ENCODE peak calls at places on chromosomes 11 and 22, in seven cellular contexts. L is A549, G is HCT116, H is HepG2, R is mesendoderm, P is osteoblast, N is IMR-90. J is an unnamed sample.

GRCh38 chr11:86988351-86988881 is 33.2 kb upstream of the FZD4 start:
- DNase-seq in R (no peak), H (no peak), P (no peak), N (no peak), G (no peak), L (no peak), J (no peak)

GRCh38 chr22:50192056-50192824 is 6.5 kb downstream of the TRABD start:
- DNase-seq in H (no peak), L (no peak), P (no peak), R (no peak), N (peak), G (no peak), J (peak)

GRCh38 chr11:77775941-77776340 is 44.6 kb downstream of the RSF1 start:
- DNase-seq in H (no peak), R (no peak), N (no peak), P (no peak), G (no peak), L (no peak), J (no peak)

GRCh38 chr22:17143826-17144225 is 15.3 kb downstream of the HDHD5 start:
- DNase-seq in G (no peak), L (no peak), P (no peak), H (no peak), N (no peak), R (no peak), J (no peak)

GRCh38 chr11:8698917-8699441 is 16.4 kb downstream of the RPL27A start:
- DNase-seq in H (no peak), R (peak), N (no peak), P (peak), G (no peak), L (no peak), J (no peak)

GRCh38 chr11:2886191-2886894 is 768 bp upstream of the CDKN1C start:
- DNase-seq in R (peak), P (peak), N (no peak), H (no peak), L (no peak), G (no peak), J (no peak)

GRCh38 chr11:119651802-119652584 is 77.0 kb downstream of the NECTIN1 start:
- DNase-seq in G (no peak), L (no peak), N (no peak), P (peak), H (no peak), R (peak), J (no peak)

GRCh38 chr22:20591660-20592310 is 84.4 kb downstream of the MED15 start:
- DNase-seq in L (no peak), G (peak), N (peak), P (peak), H (peak), R (peak), J (no peak)

GRCh38 chr11:124977006-124977405 is 23.0 kb downstream of the CCDC15 start:
- DNase-seq in N (no peak), G (no peak), P (no peak), R (no peak), H (no peak), L (no peak), J (no peak)

GRCh38 chr11:27282141-27282590 is 80.8 kb downstream of the CCDC34 start:
- DNase-seq in R (no peak), P (peak), G (no peak), N (peak), H (peak), L (no peak), J (no peak)

GRCh38 chr11:22787565-22788162 is 41.9 kb downstream of the SVIP start:
- DNase-seq in N (peak), H (peak), G (peak), L (peak), P (no peak), R (peak), J (peak)

GRCh38 chr11:22792497-22792896 is 37.1 kb downstream of the SVIP start:
- DNase-seq in R (peak), H (peak), G (peak), L (no peak), N (peak), P (no peak), J (peak)

GRCh38 chr11:22786475-22786874 is 43.1 kb downstream of the SVIP start:
- DNase-seq in N (no peak), R (no peak), L (no peak), H (no peak), P (no peak), G (no peak), J (no peak)

GRCh38 chr11:22785251-22785650 is 44.4 kb downstream of the SVIP start:
- DNase-seq in R (no peak), H (no peak), G (no peak), L (no peak), N (peak), P (no peak), J (peak)

GRCh38 chr11:22787055-22787454 is 42.5 kb downstream of the SVIP start:
- DNase-seq in R (no peak), P (no peak), H (no peak), N (no peak), L (no peak), G (no peak), J (no peak)
- H3K4me2 ChIP-seq in R (no peak), P (no peak), H (no peak), N (no peak), L (no peak), G (no peak), J (no peak)

GRCh38 chr11:123559418-123559817 is 95.0 kb downstream of the SCN3B start:
- DNase-seq in L (no peak), R (no peak), G (no peak), N (peak), P (peak), H (no peak), J (no peak)
- H3K4me3 ChIP-seq in L (no peak), R (no peak), G (no peak), N (no peak), P (peak), H (no peak), J (no peak)

DNA sequence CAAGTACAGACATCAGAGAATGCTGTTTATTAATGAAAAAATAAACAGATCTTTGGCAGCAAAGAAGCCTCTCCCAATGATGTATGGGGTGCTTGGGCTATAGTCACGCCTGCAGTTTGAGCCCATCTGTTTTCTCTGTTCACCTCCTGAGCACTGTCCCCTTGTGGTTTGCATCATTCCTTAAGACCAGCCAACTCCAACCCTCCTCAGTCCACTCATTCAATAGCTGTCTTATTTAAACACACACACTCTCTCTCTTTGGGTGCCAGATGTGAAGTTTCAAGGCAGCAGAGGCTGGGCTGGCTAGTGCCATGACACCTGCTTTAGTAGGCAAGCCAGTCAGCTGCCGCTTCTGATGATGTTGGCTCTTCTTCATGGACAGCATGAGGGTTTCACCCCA is 58.1 kb downstream of the POLD3 start:
- DNase-seq in P (no peak), L (no peak), G (no peak), H (no peak), R (no peak), N (peak), J (no peak)
- H3K27ac ChIP-seq in P (no peak), L (no peak), G (no peak), H (no peak), R (no peak), N (peak), J (no peak)

GRCh38 chr11:79676396-79676795 is 235.6 kb upstream of the TENM4 start:
- DNase-seq in G (no peak), R (no peak), L (no peak), P (no peak), H (no peak), N (no peak), J (no peak)

GRCh38 chr11:79675081-79675480 is 234.3 kb upstream of the TENM4 start:
- DNase-seq in H (no peak), R (no peak), L (no peak), N (no peak), G (no peak), P (no peak), J (peak)

GRCh38 chr11:79667377-79667776 is 226.5 kb upstream of the TENM4 start:
- DNase-seq in H (no peak), G (no peak), N (no peak), L (no peak), P (no peak), R (no peak), J (peak)

GRCh38 chr11:79672786-79673185 is 232.0 kb upstream of the TENM4 start:
- DNase-seq in H (no peak), N (no peak), P (no peak), R (no peak), L (no peak), G (no peak), J (no peak)

DNA sequence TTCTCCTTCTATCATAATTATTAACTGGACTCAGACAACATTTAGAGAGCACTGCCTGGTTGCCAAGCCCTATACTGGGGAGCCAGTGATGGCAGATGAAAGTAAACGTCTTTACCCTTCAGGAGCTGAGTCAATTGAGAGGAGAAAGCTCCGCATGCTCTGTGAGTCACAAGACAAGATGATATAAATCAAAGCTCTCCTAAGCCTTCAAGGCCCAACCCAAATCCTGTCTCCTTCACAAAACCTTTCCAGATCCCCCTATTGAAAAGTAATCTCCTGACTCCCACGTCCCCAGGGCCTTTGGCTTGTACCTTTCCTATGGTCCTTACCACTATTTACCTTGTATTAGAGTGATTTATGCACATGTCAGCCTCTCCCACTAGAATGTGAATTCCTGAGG is 230.0 kb upstream of the TENM4 start:
- DNase-seq in P (no peak), L (no peak), H (no peak), G (no peak), R (no peak), N (no peak), J (no peak)
- H3K4me2 ChIP-seq in P (no peak), L (no peak), H (no peak), G (no peak), R (no peak), N (no peak), J (no peak)

GRCh38 chr22:42958937-42959336 is 56.0 kb downstream of the PACSIN2 start:
- DNase-seq in N (no peak), G (no peak), H (no peak), P (no peak), R (no peak), L (no peak), J (no peak)
- H3K4me3 ChIP-seq in N (no peak), G (no peak), H (peak), P (no peak), R (no peak), L (peak), J (peak)

GRCh38 chr22:45254388-45254787 is 13.7 kb upstream of the KIAA0930 start:
- DNase-seq in N (no peak), G (no peak), L (no peak), P (no peak), R (no peak), H (no peak), J (no peak)

GRCh38 chr22:45253039-45253641 is 12.4 kb upstream of the KIAA0930 start:
- DNase-seq in H (no peak), L (no peak), G (no peak), P (no peak), R (no peak), N (no peak), J (no peak)

GRCh38 chr22:45246060-45246985 is 5.6 kb upstream of the KIAA0930 start:
- DNase-seq in H (peak), G (peak), N (peak), P (peak), R (peak), L (peak), J (peak)

GRCh38 chr22:45251828-45252227 is 11.1 kb upstream of the KIAA0930 start:
- DNase-seq in R (no peak), N (no peak), L (no peak), P (no peak), G (no peak), H (no peak), J (no peak)

DNA sequence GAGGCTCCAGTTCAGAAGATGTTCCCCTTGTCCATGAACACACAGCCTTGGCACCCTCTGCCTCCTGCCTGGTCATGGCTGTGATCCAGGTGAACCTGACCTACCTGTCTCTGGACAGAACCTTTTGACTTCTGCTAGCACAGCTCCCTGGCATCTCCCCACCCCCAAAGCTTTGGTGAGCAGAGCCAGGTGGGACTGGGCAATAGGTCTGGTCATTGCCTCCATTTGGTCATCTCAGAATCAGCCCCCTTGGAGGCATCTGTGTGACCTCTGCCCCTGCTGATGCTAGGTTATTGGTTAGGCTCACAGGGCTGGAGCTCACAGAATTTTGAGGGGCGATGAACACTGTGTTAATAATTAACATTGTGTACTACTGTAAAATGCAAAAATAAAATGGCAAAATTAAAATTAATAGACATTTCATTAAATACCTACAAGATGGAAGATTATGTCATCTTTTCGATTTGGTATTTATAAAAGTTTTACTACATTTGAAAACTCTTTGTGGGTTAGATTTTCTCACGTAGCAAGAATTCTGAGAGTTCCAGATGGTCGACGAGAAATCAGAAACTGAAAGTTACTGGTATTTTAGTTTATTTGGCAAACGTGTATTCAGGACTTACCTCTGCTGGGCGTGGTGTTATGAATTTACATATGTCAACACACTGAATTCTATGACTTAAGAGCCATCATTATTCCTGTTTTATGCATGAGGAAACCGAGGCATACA is 8.3 kb upstream of the KIAA0930 start:
- DNase-seq in P (peak), R (no peak), L (no peak), N (no peak), H (no peak), G (no peak), J (no peak)
- H3K27ac ChIP-seq in P (no peak), R (no peak), L (peak), N (no peak), H (no peak), G (no peak), J (no peak)

DNA sequence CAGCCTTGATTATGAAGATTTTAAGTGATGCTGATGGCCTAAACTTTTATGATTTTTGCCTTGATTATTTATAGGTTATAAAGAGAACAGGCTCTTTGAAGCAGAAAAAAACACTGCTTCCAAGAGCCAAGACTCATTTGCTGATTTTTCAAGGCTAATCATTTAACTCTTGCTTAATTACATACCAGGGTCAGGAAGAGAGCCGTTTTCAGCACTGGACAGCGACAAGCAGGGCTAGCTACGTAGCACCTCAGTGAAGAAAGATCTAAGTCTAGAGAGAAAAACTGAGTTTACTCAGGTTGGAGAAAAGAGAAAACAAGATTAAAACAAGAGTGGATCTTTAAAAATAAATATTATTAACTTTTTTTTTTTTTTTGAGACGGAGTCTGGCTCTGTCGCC is 615.4 kb upstream of the B3GAT1 start:
- DNase-seq in P (no peak), N (peak), G (no peak), R (peak), H (peak), L (no peak), J (peak)
- H3K4me2 ChIP-seq in P (no peak), N (no peak), G (no peak), R (no peak), H (no peak), L (no peak), J (no peak)

GRCh38 chr11:114168086-114168448 is 108.6 kb downstream of the ZBTB16 start:
- DNase-seq in R (no peak), N (no peak), L (no peak), G (no peak), H (no peak), P (no peak), J (no peak)

GRCh38 chr11:114165326-114166230 is 106.1 kb downstream of the ZBTB16 start:
- DNase-seq in P (peak), R (no peak), G (no peak), L (no peak), H (no peak), N (no peak), J (no peak)

GRCh38 chr11:114166389-114166788 is 106.9 kb downstream of the ZBTB16 start:
- DNase-seq in G (no peak), L (no peak), N (no peak), R (no peak), H (no peak), P (no peak), J (no peak)

GRCh38 chr11:114167355-114168085 is 108.0 kb downstream of the ZBTB16 start:
- DNase-seq in R (no peak), H (no peak), N (no peak), L (no peak), G (no peak), P (no peak), J (no peak)

DNA sequence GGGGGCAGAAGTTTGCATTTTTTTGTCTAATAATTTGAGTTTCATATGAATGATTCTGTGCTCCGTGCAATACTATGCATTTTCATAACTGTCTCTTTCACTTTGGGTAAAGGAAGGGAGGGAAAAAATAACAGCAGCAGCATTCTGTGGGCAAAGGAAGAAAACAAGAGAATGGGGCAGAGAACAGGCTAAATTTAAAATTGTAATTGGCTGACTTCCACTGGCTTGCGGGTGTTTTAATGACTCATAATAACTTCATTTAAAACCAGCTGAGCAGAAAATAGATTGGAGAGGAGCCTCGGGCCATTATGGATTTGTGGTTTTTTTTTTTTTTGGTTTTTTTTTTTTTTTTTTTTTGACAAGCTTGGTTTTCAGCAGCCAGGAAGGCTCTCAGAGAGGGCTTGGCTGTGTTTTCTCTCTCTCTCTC is 107.4 kb downstream of the ZBTB16 start:
- DNase-seq in G (no peak), N (peak), R (no peak), P (peak), H (no peak), L (no peak), J (peak)
- H3K4me3 ChIP-seq in G (no peak), N (no peak), R (no peak), P (no peak), H (no peak), L (no peak), J (no peak)

GRCh38 chr11:83713701-83714100 is 427.5 kb upstream of the CCDC90B start:
- DNase-seq in L (no peak), H (no peak), G (no peak), N (peak), P (no peak), R (no peak), J (no peak)
- H3K27ac ChIP-seq in L (no peak), H (no peak), G (no peak), N (no peak), P (no peak), R (no peak), J (no peak)

J was measured in mammary epithelial cell.